ENCODE peak calls at places on chromosomes 2 and 18, in nine cellular contexts. One of them, this sample, is unnamed.
A peak's percentile ranks its signal among the peaks of the same experiment; 100 is the strongest.

GRCh38 chr2:70777450-70777849 is 9.4 kb upstream of the ADD2 start:
- DNase-seq in breast epithelium: no peak
- DNase-seq in GM12878: no peak
- DNase-seq in prostate gland: no peak
- DNase-seq in HCT116: no peak
- DNase-seq in suprapubic skin: no peak
- DNase-seq in sigmoid colon: no peak
- DNase-seq in HepG2: no peak
- DNase-seq in H1: no peak
- DNase-seq in this sample: no peak

GRCh38 chr2:158773121-158773520 is 22.0 kb upstream of the DAPL1 start:
- DNase-seq in suprapubic skin: no peak
- DNase-seq in prostate gland: no peak
- DNase-seq in H1: no peak
- DNase-seq in sigmoid colon: no peak
- DNase-seq in HepG2: no peak
- DNase-seq in breast epithelium: no peak
- DNase-seq in GM12878: no peak
- DNase-seq in HCT116: no peak
- DNase-seq in this sample: no peak

GRCh38 chr2:42922790-42923631 is 130.6 kb upstream of the HAAO start:
- DNase-seq in suprapubic skin: no peak
- DNase-seq in prostate gland: no peak
- DNase-seq in GM12878: no peak
- DNase-seq in H1: no peak
- DNase-seq in breast epithelium: peak; percentile 74
- DNase-seq in sigmoid colon: peak; percentile 82
- DNase-seq in HepG2: peak; percentile 42
- DNase-seq in HCT116: no peak
- DNase-seq in this sample: no peak

GRCh38 chr18:79404567-79404910 is 8.8 kb downstream of the NFATC1 start:
- DNase-seq in suprapubic skin: no peak
- DNase-seq in HCT116: no peak
- DNase-seq in breast epithelium: no peak
- DNase-seq in HepG2: no peak
- DNase-seq in prostate gland: no peak
- DNase-seq in GM12878: no peak
- DNase-seq in H1: no peak
- DNase-seq in sigmoid colon: no peak
- DNase-seq in this sample: peak; percentile 82

GRCh38 chr2:168355779-168356178 is 100.3 kb upstream of the CERS6 start:
- DNase-seq in H1: no peak
- DNase-seq in suprapubic skin: no peak
- DNase-seq in HepG2: no peak
- DNase-seq in sigmoid colon: no peak
- DNase-seq in prostate gland: no peak
- DNase-seq in breast epithelium: no peak
- DNase-seq in GM12878: no peak
- DNase-seq in HCT116: no peak
- DNase-seq in this sample: no peak

GRCh38 chr18:24142376-24142775 is 3.5 kb downstream of the CABYR start:
- DNase-seq in sigmoid colon: no peak
- DNase-seq in suprapubic skin: no peak
- DNase-seq in prostate gland: no peak
- DNase-seq in HepG2: no peak
- DNase-seq in breast epithelium: no peak
- DNase-seq in GM12878: no peak
- DNase-seq in HCT116: no peak
- DNase-seq in H1: no peak
- DNase-seq in this sample: no peak

GRCh38 chr2:130371723-130372054 is 15.8 kb downstream of the PTPN18 start:
- DNase-seq in sigmoid colon: peak; percentile 67
- DNase-seq in prostate gland: no peak
- DNase-seq in GM12878: no peak
- DNase-seq in HCT116: no peak
- DNase-seq in HepG2: no peak
- DNase-seq in breast epithelium: peak; percentile 29
- DNase-seq in suprapubic skin: no peak
- DNase-seq in H1: no peak
- DNase-seq in this sample: peak; percentile 84

GRCh38 chr2:124582387-124582786 is 557.3 kb downstream of the CNTNAP5 start:
- DNase-seq in sigmoid colon: no peak
- DNase-seq in GM12878: no peak
- DNase-seq in HepG2: no peak
- DNase-seq in HCT116: no peak
- DNase-seq in breast epithelium: no peak
- DNase-seq in suprapubic skin: no peak
- DNase-seq in H1: no peak
- DNase-seq in prostate gland: no peak
- DNase-seq in this sample: no peak

GRCh38 chr2:165376571-165376975 is 92.9 kb upstream of the CSRNP3 start:
- DNase-seq in H1: no peak
- DNase-seq in prostate gland: no peak
- DNase-seq in suprapubic skin: no peak
- DNase-seq in breast epithelium: no peak
- DNase-seq in sigmoid colon: no peak
- DNase-seq in HCT116: no peak
- DNase-seq in GM12878: no peak
- DNase-seq in HepG2: no peak
- DNase-seq in this sample: no peak

DNA sequence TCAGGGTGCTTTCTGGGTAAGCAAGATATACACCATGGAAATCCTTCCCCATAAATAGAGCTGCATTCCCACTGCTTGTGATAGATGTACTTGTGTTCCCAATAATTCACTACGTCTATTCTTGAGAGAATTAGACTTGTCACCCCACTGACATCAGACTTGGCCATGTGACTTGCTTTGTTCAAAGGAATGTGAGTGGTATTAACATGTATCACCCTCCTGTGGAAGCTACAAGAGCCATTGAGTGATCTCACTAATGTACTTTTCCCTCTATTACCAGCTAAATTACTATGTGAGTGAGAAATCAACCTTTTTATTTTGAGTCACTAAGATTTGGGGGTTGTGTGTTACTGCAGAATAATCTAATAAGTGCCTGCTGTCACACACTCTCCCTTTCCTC is 176.0 kb downstream of the CCDC178 start:
- DNase-seq in sigmoid colon: no peak
- DNase-seq in prostate gland: no peak
- DNase-seq in suprapubic skin: no peak
- DNase-seq in H1: no peak
- DNase-seq in GM12878: no peak
- DNase-seq in HCT116: no peak
- DNase-seq in breast epithelium: no peak
- DNase-seq in HepG2: no peak
- DNase-seq in this sample: no peak
- TF ChIP-seq POLR2AphosphoS5 in sigmoid colon: no peak
- TF ChIP-seq POLR2AphosphoS5 in prostate gland: no peak
- TF ChIP-seq POLR2AphosphoS5 in suprapubic skin: no peak
- TF ChIP-seq POLR2AphosphoS5 in H1: no peak
- TF ChIP-seq POLR2AphosphoS5 in GM12878: no peak
- TF ChIP-seq POLR2AphosphoS5 in HCT116: no peak
- TF ChIP-seq POLR2AphosphoS5 in breast epithelium: no peak
- TF ChIP-seq POLR2AphosphoS5 in HepG2: no peak
- TF ChIP-seq POLR2AphosphoS5 in this sample: no peak

DNA sequence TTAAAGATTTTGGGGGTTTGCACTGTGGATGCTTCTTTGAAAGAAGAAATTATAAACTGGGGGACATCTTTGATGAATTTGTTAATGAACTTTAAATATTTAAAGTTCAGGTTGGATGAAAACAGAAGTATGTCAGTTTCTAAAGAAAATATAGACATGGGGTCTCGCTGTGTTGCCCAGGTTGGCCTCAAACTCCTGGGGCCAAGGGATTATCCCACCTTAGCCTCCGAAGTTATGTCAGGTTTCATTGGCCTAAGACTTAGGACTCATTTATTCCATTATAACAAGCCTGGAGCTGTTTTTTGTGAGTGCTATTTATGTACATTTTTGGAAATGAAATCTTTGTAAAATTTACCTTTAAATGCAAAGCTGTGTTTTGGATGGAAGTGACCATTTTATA is 2.5 kb downstream of the NAB1 start:
- DNase-seq in HCT116: no peak
- DNase-seq in GM12878: no peak
- DNase-seq in H1: no peak
- DNase-seq in suprapubic skin: no peak
- DNase-seq in prostate gland: no peak
- DNase-seq in breast epithelium: no peak
- DNase-seq in HepG2: no peak
- DNase-seq in sigmoid colon: no peak
- DNase-seq in this sample: no peak
- H3K4me3 ChIP-seq in HCT116: no peak overlapping the region
- H3K4me3 ChIP-seq in GM12878: peak overlapping the region; percentile 85
- H3K4me3 ChIP-seq in H1: no peak overlapping the region
- H3K4me3 ChIP-seq in suprapubic skin: peak overlapping the region; percentile 82
- H3K4me3 ChIP-seq in prostate gland: no peak overlapping the region
- H3K4me3 ChIP-seq in breast epithelium: no peak overlapping the region
- H3K4me3 ChIP-seq in HepG2: no peak overlapping the region
- H3K4me3 ChIP-seq in sigmoid colon: no peak overlapping the region
- H3K4me3 ChIP-seq in this sample: no peak overlapping the region

GRCh38 chr2:199490049-199490448 is 32.3 kb upstream of the SATB2 start:
- DNase-seq in breast epithelium: no peak
- DNase-seq in HCT116: no peak
- DNase-seq in prostate gland: no peak
- DNase-seq in GM12878: no peak
- DNase-seq in HepG2: no peak
- DNase-seq in sigmoid colon: no peak
- DNase-seq in H1: no peak
- DNase-seq in suprapubic skin: no peak
- DNase-seq in this sample: no peak
- TF ChIP-seq POLR2A in breast epithelium: no peak
- TF ChIP-seq POLR2A in HCT116: no peak
- TF ChIP-seq POLR2A in prostate gland: no peak
- TF ChIP-seq POLR2A in GM12878: no peak
- TF ChIP-seq POLR2A in HepG2: no peak
- TF ChIP-seq POLR2A in sigmoid colon: no peak
- TF ChIP-seq POLR2A in H1: no peak
- TF ChIP-seq POLR2A in suprapubic skin: no peak
- TF ChIP-seq POLR2A in this sample: no peak

GRCh38 chr2:69762513-69763494 is 20.9 kb downstream of the ANXA4 start:
- DNase-seq in breast epithelium: peak; percentile 34
- DNase-seq in prostate gland: peak; percentile 75
- DNase-seq in HepG2: no peak
- DNase-seq in HCT116: no peak
- DNase-seq in sigmoid colon: no peak
- DNase-seq in suprapubic skin: no peak
- DNase-seq in H1: no peak
- DNase-seq in GM12878: no peak
- DNase-seq in this sample: no peak
- TF ChIP-seq POLR2AphosphoS5 in breast epithelium: no peak
- TF ChIP-seq POLR2AphosphoS5 in prostate gland: peak; percentile 93
- TF ChIP-seq POLR2AphosphoS5 in HepG2: peak; percentile 3
- TF ChIP-seq POLR2AphosphoS5 in HCT116: no peak
- TF ChIP-seq POLR2AphosphoS5 in sigmoid colon: no peak
- TF ChIP-seq POLR2AphosphoS5 in suprapubic skin: no peak
- TF ChIP-seq POLR2AphosphoS5 in H1: no peak
- TF ChIP-seq POLR2AphosphoS5 in GM12878: no peak
- TF ChIP-seq POLR2AphosphoS5 in this sample: no peak

GRCh38 chr2:85743304-85743978 is 10.3 kb upstream of the ATOH8 start:
- DNase-seq in breast epithelium: no peak
- DNase-seq in suprapubic skin: no peak
- DNase-seq in sigmoid colon: no peak
- DNase-seq in prostate gland: no peak
- DNase-seq in HepG2: no peak
- DNase-seq in H1: no peak
- DNase-seq in HCT116: no peak
- DNase-seq in GM12878: no peak
- DNase-seq in this sample: no peak

GRCh38 chr2:85746313-85747004 is 7.3 kb upstream of the ATOH8 start:
- DNase-seq in GM12878: no peak
- DNase-seq in prostate gland: no peak
- DNase-seq in suprapubic skin: no peak
- DNase-seq in HepG2: no peak
- DNase-seq in H1: no peak
- DNase-seq in sigmoid colon: no peak
- DNase-seq in HCT116: no peak
- DNase-seq in breast epithelium: no peak
- DNase-seq in this sample: no peak

GRCh38 chr2:85745619-85746018 is 8.2 kb upstream of the ATOH8 start:
- DNase-seq in prostate gland: no peak
- DNase-seq in GM12878: no peak
- DNase-seq in suprapubic skin: no peak
- DNase-seq in HepG2: no peak
- DNase-seq in breast epithelium: no peak
- DNase-seq in H1: no peak
- DNase-seq in sigmoid colon: no peak
- DNase-seq in HCT116: no peak
- DNase-seq in this sample: no peak

GRCh38 chr2:85744055-85744454 is 9.7 kb upstream of the ATOH8 start:
- DNase-seq in H1: no peak
- DNase-seq in GM12878: no peak
- DNase-seq in sigmoid colon: no peak
- DNase-seq in prostate gland: no peak
- DNase-seq in breast epithelium: no peak
- DNase-seq in HepG2: no peak
- DNase-seq in HCT116: no peak
- DNase-seq in suprapubic skin: no peak
- DNase-seq in this sample: no peak

GRCh38 chr2:85744771-85745601 is 8.8 kb upstream of the ATOH8 start:
- DNase-seq in H1: no peak
- DNase-seq in suprapubic skin: no peak
- DNase-seq in HepG2: no peak
- DNase-seq in HCT116: no peak
- DNase-seq in GM12878: no peak
- DNase-seq in prostate gland: no peak
- DNase-seq in sigmoid colon: peak; percentile 86
- DNase-seq in breast epithelium: peak; percentile 62
- DNase-seq in this sample: no peak
- H3K4me3 ChIP-seq in H1: no peak overlapping the region
- H3K4me3 ChIP-seq in suprapubic skin: peak overlapping the region; percentile 1
- H3K4me3 ChIP-seq in HepG2: no peak overlapping the region
- H3K4me3 ChIP-seq in HCT116: no peak overlapping the region
- H3K4me3 ChIP-seq in GM12878: no peak overlapping the region
- H3K4me3 ChIP-seq in prostate gland: no peak overlapping the region
- H3K4me3 ChIP-seq in sigmoid colon: no peak overlapping the region
- H3K4me3 ChIP-seq in breast epithelium: no peak overlapping the region
- H3K4me3 ChIP-seq in this sample: no peak overlapping the region

This sample was measured in spleen.